ENCODE peak calls at places on chromosomes 11 and 22, in four cellular contexts. N is neural progenitor cell, B is HCT116, D is OCI-LY7. Z is an unnamed sample.

GRCh38 chr11:2844996-2845395 is 40.6 kb downstream of the CDKN1C start:
- DNase-seq in N (no peak), B (no peak), D (no peak), Z (no peak)

GRCh38 chr11:96338910-96339703 is 3.9 kb downstream of the MAML2 start:
- DNase-seq in N (no peak), B (no peak), D (peak; percentile 67), Z (peak; percentile 60)

GRCh38 chr11:8317164-8317563 is 53.5 kb upstream of the LMO1 start:
- DNase-seq in N (no peak), B (no peak), D (no peak), Z (no peak)

GRCh38 chr11:96779030-96779429 is 389.2 kb downstream of the JRKL start:
- DNase-seq in N (no peak), B (no peak), D (no peak), Z (no peak)

GRCh38 chr22:38312261-38312800 is 4.9 kb downstream of the CSNK1E start:
- DNase-seq in N (no peak), B (no peak), D (no peak), Z (no peak)

GRCh38 chr22:20607157-20607907 is 99.9 kb downstream of the MED15 start:
- DNase-seq in N (peak; percentile 29), B (no peak), D (no peak), Z (no peak)

GRCh38 chr11:117037279-117037951 is 60.8 kb downstream of the SIK3 start:
- DNase-seq in N (no peak), B (no peak), D (peak; percentile 15), Z (no peak)

GRCh38 chr22:45971389-45972028 is 5.5 kb downstream of the WNT7B start:
- DNase-seq in N (peak; percentile 55), B (no peak), D (no peak), Z (no peak)

GRCh38 chr22:36136475-36136874 is 24.1 kb downstream of the APOL3 start:
- DNase-seq in N (no peak), B (no peak), D (no peak), Z (peak; percentile 41)

GRCh38 chr22:39233736-39234120 is 11.1 kb downstream of the PDGFB start:
- DNase-seq in N (peak; percentile 60), B (no peak), D (no peak), Z (no peak)

GRCh38 chr11:118530180-118530682 is 761 bp upstream of the TMEM25 start:
- DNase-seq in N (no peak), B (no peak), D (no peak), Z (peak; percentile 48)

GRCh38 chr11:28701760-28702449 is 593.7 kb downstream of the METTL15 start:
- DNase-seq in N (no peak), B (peak; percentile 69), D (no peak), Z (peak; percentile 95)

GRCh38 chr11:94623120-94623735 is 56.1 kb downstream of the PIWIL4 start:
- DNase-seq in N (peak; percentile 85), B (peak; percentile 88), D (peak; percentile 63), Z (peak; percentile 95)
- TF ChIP-seq EZH2phosphoT487 in N (no peak), B (no peak), D (no peak), Z (no peak)

GRCh38 chr11:134801526-134801925 is 389.5 kb upstream of the B3GAT1 start:
- DNase-seq in N (no peak), B (no peak), D (no peak), Z (no peak)
- TF ChIP-seq EZH2phosphoT487 in N (no peak), B (no peak), D (no peak), Z (no peak)

GRCh38 chr11:34308821-34309585 is 48.8 kb downstream of the ABTB2 start:
- DNase-seq in N (no peak), B (no peak), D (no peak), Z (no peak)
- TF ChIP-seq EZH2phosphoT487 in N (no peak), B (no peak), D (no peak), Z (no peak)

GRCh38 chr11:78821371-78822306 is 247.0 kb upstream of the NARS2 start:
- DNase-seq in N (no peak), B (no peak), D (no peak), Z (peak; percentile 95)
- TF ChIP-seq EZH2phosphoT487 in N (no peak), B (no peak), D (no peak), Z (no peak)

DNA sequence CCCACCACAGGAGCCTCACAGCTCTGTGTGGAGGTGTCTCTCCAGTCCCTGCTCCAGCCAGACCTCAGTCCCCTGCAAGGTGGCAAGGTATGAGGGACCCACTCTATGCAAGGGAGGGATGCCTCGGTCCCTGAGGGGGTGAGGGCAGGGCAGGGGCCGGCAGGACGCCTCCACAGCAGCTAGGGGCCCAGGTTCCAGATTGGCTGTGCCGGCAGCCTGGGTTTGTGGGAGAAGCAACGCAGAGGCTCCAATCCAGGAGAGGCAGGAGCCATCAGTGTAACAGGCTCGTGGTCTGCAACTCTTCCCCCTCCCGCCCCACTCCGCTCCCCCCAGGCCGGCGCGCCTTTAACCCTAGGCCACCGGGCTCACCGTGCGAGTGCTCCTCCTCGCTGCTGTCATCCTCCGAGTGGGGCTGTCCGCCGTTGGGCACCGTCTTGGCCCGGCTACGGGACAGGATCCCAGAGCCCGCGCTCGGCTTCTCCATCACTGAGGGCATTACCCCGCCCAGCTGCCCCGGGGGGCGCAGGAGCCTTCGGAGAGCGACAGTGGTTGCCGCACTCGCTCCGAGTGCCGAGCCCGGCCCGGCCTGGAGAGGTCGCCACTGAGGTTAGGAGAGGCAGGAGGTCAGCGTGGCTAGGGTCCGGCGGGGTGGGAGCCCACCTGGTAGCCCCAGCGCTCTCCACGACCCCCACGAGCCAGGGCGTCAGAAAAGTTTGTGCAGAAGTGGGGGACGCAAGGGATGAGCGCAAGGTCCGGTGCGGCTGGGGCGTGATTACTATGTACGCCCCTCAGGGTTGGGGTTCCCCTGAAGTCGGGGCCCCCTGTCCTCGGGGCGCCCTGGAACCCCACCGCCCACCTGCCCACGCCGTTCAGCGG is 765 bp downstream of the RCOR2 start:
- DNase-seq in N (peak; percentile 94), B (no peak), D (peak; percentile 55), Z (peak; percentile 23)
- TF ChIP-seq EZH2phosphoT487 in N (no peak), B (no peak), D (no peak), Z (no peak)

Z was measured in PC-3.